ENCODE peak calls at places on chromosomes 7 and 10, in seven cellular contexts. T is hepatocyte, O is HepG2, G is PC-3, Q is IMR-90, C is PC-9, N is fibroblast of lung. D is an unnamed sample.

GRCh38 chr7:98378210-98378819 is 22.6 kb downstream of the BAIAP2L1 start:
- DNase-seq in T (no peak), O (no peak), G (no peak), Q (no peak), C (no peak), N (no peak), D (no peak)

GRCh38 chr10:102112210-102112817 is 7.9 kb downstream of the LDB1 start:
- DNase-seq in T (no peak), O (no peak), G (no peak), Q (no peak), C (no peak), N (no peak), D (no peak)

GRCh38 chr7:1027285-1028043 is 16.9 kb upstream of the GPR146 start:
- DNase-seq in T (peak), O (no peak), G (peak), Q (peak), C (no peak), N (peak), D (no peak)

GRCh38 chr10:131079314-131079713 is 232.2 kb downstream of the TCERG1L start:
- DNase-seq in T (no peak), O (no peak), G (no peak), Q (no peak), C (no peak), N (no peak), D (no peak)

GRCh38 chr10:33487014-33487776 is 152.7 kb upstream of the NRP1 start:
- DNase-seq in T (no peak), O (no peak), G (peak), Q (peak), C (no peak), N (peak), D (peak)

GRCh38 chr7:158716802-158717201 is 12.2 kb upstream of the NCAPG2 start:
- DNase-seq in T (no peak), O (no peak), G (no peak), Q (no peak), C (no peak), N (no peak), D (no peak)

GRCh38 chr10:124291009-124291671 is 127.6 kb downstream of the OAT start:
- DNase-seq in T (no peak), O (no peak), G (no peak), Q (no peak), C (no peak), N (no peak), D (no peak)

GRCh38 chr7:140159487-140159886 is 17.3 kb downstream of the KDM7A start:
- DNase-seq in T (no peak), O (no peak), G (no peak), Q (peak), C (no peak), N (no peak), D (no peak)

GRCh38 chr10:70803768-70804423 is 11.9 kb upstream of the SGPL1 start:
- DNase-seq in T (no peak), O (no peak), G (peak), Q (no peak), C (no peak), N (no peak), D (no peak)

GRCh38 chr7:141695803-141696289 is 6.1 kb downstream of the DENND11 start:
- DNase-seq in T (no peak), O (peak), G (peak), Q (no peak), C (peak), N (no peak), D (no peak)

GRCh38 chr10:28840954-28841353 is 163.6 kb downstream of the BAMBI start:
- DNase-seq in T (no peak), O (no peak), G (no peak), Q (peak), C (no peak), N (peak), D (no peak)

GRCh38 chr7:47600199-47601118 is 18.5 kb upstream of the TNS3 start:
- DNase-seq in T (no peak), O (no peak), G (peak), Q (peak), C (peak), N (peak), D (peak)

GRCh38 chr10:132354356-132355094 is 22.5 kb downstream of the LRRC27 start:
- DNase-seq in T (no peak), O (no peak), G (no peak), Q (no peak), C (no peak), N (no peak), D (no peak)

GRCh38 chr7:76060842-76061241 is 12.9 kb downstream of the MDH2 start:
- DNase-seq in T (no peak), O (no peak), G (no peak), Q (no peak), C (no peak), N (no peak), D (no peak)

GRCh38 chr10:47288236-47288635 is 11.8 kb upstream of the GDF10 start:
- DNase-seq in T (no peak), O (no peak), G (no peak), Q (no peak), C (no peak), N (no peak), D (no peak)

GRCh38 chr10:126551197-126551596 is 119.3 kb downstream of the C10orf90 start:
- DNase-seq in T (no peak), O (no peak), G (no peak), Q (no peak), C (no peak), N (no peak), D (no peak)

GRCh38 chr7:130733866-130734524 is at the start of gene KLF14:
- DNase-seq in T (peak), O (no peak), G (no peak), Q (no peak), C (peak), N (no peak), D (peak)

GRCh38 chr10:98039690-98040381 is 9.4 kb upstream of the CRTAC1 start:
- DNase-seq in T (no peak), O (no peak), G (no peak), Q (no peak), C (no peak), N (no peak), D (no peak)
- H3K27ac ChIP-seq in T (no peak), O (no peak), G (no peak), Q (no peak), C (no peak), N (no peak), D (no peak)

DNA sequence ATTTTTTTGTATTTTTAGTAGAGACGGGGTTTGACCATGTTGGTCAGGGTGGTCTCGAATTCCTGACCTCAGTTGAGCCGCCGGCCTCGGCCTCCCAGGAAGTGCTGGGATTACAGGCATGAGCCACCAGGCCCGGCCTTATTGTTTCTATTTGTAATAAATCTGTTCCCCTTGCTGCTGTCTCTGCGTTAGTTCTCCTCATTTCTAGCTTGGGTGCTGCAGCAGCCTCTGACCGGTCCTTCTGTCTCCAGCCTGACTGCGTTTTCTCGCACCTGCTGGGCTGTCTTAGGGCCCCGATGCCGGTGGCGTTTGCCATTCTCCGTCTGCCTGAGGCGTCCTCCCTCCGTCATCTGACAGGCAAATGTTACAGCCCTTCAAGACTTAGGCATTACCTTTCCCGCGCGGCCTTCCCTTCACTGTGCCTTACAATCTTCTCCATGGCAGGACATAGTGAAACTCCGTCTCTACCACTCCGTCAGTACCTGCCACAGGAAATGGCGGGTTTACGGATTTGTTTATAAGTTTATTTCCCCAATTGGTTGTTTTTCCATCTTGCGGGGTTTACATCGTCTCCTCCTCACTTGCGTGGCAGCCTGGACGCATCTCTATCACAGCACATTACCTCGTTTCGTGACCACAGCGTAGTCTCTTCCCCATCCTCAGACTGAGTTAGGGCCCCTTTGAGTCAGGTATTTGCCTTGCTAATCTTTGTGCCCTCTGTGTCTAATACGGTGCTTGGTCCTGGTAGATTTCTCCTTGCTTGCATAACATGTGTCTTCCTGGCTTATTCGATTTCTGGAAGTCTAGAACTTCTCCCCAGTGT is 2.3 kb upstream of the GIMAP8 start:
- DNase-seq in T (no peak), O (no peak), G (no peak), Q (no peak), C (no peak), N (no peak), D (no peak)
- TF ChIP-seq CTCF in T (no peak), O (no peak), G (no peak), Q (no peak), C (no peak), N (no peak), D (no peak)

GRCh38 chr10:20990604-20991003 is 93.5 kb upstream of the NEBL start:
- DNase-seq in T (no peak), O (no peak), G (peak), Q (no peak), C (peak), N (peak), D (no peak)
- H2AFZ ChIP-seq in T (no peak), O (no peak), G (peak), Q (no peak), C (no peak), N (no peak), D (no peak)

GRCh38 chr10:25191162-25191895 is 16.5 kb downstream of the GPR158 start:
- DNase-seq in T (no peak), O (no peak), G (no peak), Q (no peak), C (no peak), N (no peak), D (no peak)
- H3K27ac ChIP-seq in T (no peak), O (no peak), G (no peak), Q (no peak), C (no peak), N (no peak), D (no peak)

GRCh38 chr10:19488592-19489280 is 327.5 kb upstream of the PLXDC2 start:
- DNase-seq in T (peak), O (peak), G (no peak), Q (no peak), C (no peak), N (peak), D (no peak)
- TF ChIP-seq CTCF in T (peak), O (peak), G (no peak), Q (no peak), C (no peak), N (no peak), D (no peak)

GRCh38 chr10:48300556-48300955 is 5.9 kb upstream of the MAPK8 start:
- DNase-seq in T (no peak), O (no peak), G (no peak), Q (no peak), C (no peak), N (no peak), D (no peak)

GRCh38 chr10:48299066-48299465 is 7.4 kb upstream of the MAPK8 start:
- DNase-seq in T (no peak), O (no peak), G (no peak), Q (no peak), C (no peak), N (no peak), D (no peak)

GRCh38 chr10:48294431-48294830 is 12.0 kb upstream of the MAPK8 start:
- DNase-seq in T (no peak), O (no peak), G (no peak), Q (no peak), C (no peak), N (no peak), D (no peak)

GRCh38 chr10:48292616-48293015 is 13.9 kb upstream of the MAPK8 start:
- DNase-seq in T (no peak), O (no peak), G (no peak), Q (no peak), C (no peak), N (no peak), D (no peak)

DNA sequence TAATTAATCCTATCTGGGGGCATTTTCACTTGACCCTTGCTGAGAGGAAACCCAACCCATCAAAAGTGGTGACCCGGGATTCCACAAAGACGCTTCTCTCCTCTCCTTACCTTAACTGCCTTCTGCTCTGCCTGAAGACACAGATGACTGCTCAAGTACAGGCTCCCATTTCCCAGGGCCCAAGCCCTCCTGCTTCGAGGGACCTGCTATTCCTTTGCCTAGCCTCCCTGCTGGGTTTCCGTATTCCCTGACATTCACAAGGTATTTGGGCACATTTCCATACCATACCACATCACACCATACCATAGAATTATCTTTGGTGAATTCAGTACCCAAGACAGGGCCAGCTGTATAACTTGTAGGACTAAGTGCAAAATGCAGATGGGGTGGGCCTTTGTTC is 9.8 kb upstream of the MAPK8 start:
- DNase-seq in T (no peak), O (no peak), G (no peak), Q (no peak), C (no peak), N (no peak), D (no peak)
- H2AFZ ChIP-seq in T (no peak), O (no peak), G (no peak), Q (no peak), C (no peak), N (no peak), D (no peak)

GRCh38 chr7:50648076-50648475 is 82.9 kb upstream of the DDC start:
- DNase-seq in T (no peak), O (no peak), G (no peak), Q (no peak), C (no peak), N (no peak), D (no peak)

GRCh38 chr7:50644114-50644513 is 78.9 kb upstream of the DDC start:
- DNase-seq in T (no peak), O (no peak), G (no peak), Q (no peak), C (no peak), N (no peak), D (no peak)

GRCh38 chr7:50644586-50644985 is 79.4 kb upstream of the DDC start:
- DNase-seq in T (no peak), O (no peak), G (no peak), Q (no peak), C (no peak), N (no peak), D (no peak)

GRCh38 chr7:50647286-50647980 is 82.2 kb upstream of the DDC start:
- DNase-seq in T (no peak), O (no peak), G (no peak), Q (no peak), C (no peak), N (no peak), D (no peak)

DNA sequence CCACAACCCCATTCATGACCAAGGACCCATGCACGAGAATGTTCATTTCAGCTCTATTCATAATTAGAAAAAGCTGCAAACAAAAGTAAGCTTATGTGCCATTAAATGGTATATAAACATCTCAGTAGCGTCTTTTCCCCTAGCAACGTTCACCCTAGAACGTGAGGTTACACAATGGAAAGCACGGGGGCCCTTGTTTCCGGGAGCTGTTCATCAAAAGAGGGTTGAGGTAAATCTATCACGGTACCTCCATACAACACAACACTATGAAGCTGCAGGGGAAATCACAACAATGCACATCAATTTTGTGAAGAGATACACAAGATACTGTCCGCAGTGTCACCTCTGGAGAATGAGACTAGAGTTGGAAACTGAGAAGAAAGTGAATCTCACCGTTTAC is 80.9 kb upstream of the DDC start:
- DNase-seq in T (no peak), O (no peak), G (no peak), Q (no peak), C (no peak), N (no peak), D (no peak)
- H3K27ac ChIP-seq in T (no peak), O (no peak), G (no peak), Q (no peak), C (no peak), N (no peak), D (no peak)

D was measured in MM.1S.